ENCODE peak calls at places on chromosomes 11 and 22, in four cellular contexts. Q is K562, R is A549, U is HepG2. K is an unnamed sample.

GRCh38 chr11:120739780-120740179 is 228.2 kb downstream of the GRIK4 start:
- DNase-seq in Q (no peak), R (no peak), U (no peak), K (no peak)

GRCh38 chr11:28566643-28567042 is 458.5 kb downstream of the METTL15 start:
- DNase-seq in Q (peak; percentile 23), R (peak; percentile 97), U (no peak), K (peak; percentile 75)

GRCh38 chr11:68447015-68447801 is 13.3 kb upstream of the PPP6R3 start:
- DNase-seq in Q (peak; percentile 82), R (peak; percentile 75), U (peak; percentile 59), K (peak; percentile 94)

GRCh38 chr11:73245461-73245860 is 26.7 kb upstream of the P2RY6 start:
- DNase-seq in Q (no peak), R (no peak), U (no peak), K (no peak)

GRCh38 chr11:89608234-89608966 is 101.7 kb upstream of the TRIM77 start:
- DNase-seq in Q (no peak), R (no peak), U (no peak), K (no peak)

GRCh38 chr11:131694526-131695424 is 324.4 kb downstream of the NTM start:
- DNase-seq in Q (peak; percentile 75), R (peak; percentile 59), U (peak; percentile 52), K (peak; percentile 91)

GRCh38 chr22:40323681-40324083 is 22.6 kb upstream of the ADSL start:
- DNase-seq in Q (no peak), R (no peak), U (no peak), K (no peak)

GRCh38 chr22:19998232-19998951 is 18.2 kb downstream of the ARVCF start:
- DNase-seq in Q (no peak), R (no peak), U (no peak), K (no peak)

GRCh38 chr11:62923634-62924411 is 2.7 kb upstream of the CHRM1 start:
- DNase-seq in Q (no peak), R (no peak), U (no peak), K (peak; percentile 49)

GRCh38 chr11:17764446-17765218 is 30.1 kb downstream of the KCNC1 start:
- DNase-seq in Q (no peak), R (no peak), U (no peak), K (peak; percentile 20)

GRCh38 chr11:93567406-93567819 is 24.2 kb upstream of the SMCO4 start:
- DNase-seq in Q (no peak), R (no peak), U (no peak), K (no peak)

GRCh38 chr11:57476883-57477506 is 16.7 kb downstream of the RTN4RL2 start:
- DNase-seq in Q (no peak), R (peak; percentile 56), U (no peak), K (peak; percentile 73)

GRCh38 chr11:3615998-3616397 is 25.8 kb downstream of the ART5 start:
- DNase-seq in Q (no peak), R (no peak), U (no peak), K (no peak)
- TF ChIP-seq JUNB in Q (no peak), R (no peak), U (no peak), K (no peak)

DNA sequence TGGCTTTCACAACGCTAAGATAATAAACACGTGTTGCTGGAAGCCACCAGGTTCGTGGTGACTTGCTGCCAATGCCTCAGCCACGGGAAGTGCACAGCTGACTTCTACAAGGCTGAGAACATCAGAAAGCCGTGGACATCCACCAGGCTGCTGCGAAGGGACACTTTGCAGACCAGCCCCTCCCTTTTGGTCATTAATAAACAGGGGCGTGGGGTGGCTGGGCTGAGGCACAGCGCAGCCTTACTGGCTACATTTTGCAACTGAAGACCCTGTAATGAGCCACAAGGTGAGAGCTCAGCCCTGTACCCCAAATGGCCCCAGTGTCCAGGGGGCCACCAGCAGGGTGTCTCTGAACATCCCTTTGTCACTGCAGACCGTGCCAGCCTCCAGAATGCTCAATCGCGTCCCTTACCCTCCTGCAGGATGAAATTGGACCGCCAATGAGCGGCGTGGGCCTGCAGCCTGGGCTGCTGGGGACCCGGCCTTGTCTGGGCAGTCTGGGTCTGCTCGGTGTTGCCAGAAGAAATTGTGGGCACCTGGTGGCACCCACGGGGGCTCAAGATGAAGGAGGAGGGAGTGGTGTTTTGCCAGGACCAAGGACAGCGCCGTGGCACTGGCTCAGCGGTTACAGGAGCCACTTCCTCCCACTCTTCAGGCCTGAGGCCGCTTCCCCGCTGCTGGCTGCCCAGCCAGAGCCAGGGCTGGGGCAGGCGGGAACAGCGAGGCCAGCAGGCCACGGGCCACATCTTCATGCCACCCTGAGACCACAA is 181.9 kb downstream of the CTTN start:
- DNase-seq in Q (no peak), R (no peak), U (no peak), K (no peak)
- TF ChIP-seq REST in Q (peak; percentile 87), R (peak; percentile 79), U (peak; percentile 59), K (peak; percentile 81)

GRCh38 chr11:64223001-64223651 is 2.9 kb downstream of the TRPT1 start:
- DNase-seq in Q (no peak), R (no peak), U (no peak), K (no peak)
- TF ChIP-seq JUNB in Q (no peak), R (no peak), U (no peak), K (no peak)

GRCh38 chr11:31810779-31811647 is at the start of gene PAX6:
- DNase-seq in Q (peak; percentile 87), R (peak; percentile 66), U (peak; percentile 51), K (peak; percentile 89)
- TF ChIP-seq REST in Q (no peak), R (no peak), U (no peak), K (no peak)

DNA sequence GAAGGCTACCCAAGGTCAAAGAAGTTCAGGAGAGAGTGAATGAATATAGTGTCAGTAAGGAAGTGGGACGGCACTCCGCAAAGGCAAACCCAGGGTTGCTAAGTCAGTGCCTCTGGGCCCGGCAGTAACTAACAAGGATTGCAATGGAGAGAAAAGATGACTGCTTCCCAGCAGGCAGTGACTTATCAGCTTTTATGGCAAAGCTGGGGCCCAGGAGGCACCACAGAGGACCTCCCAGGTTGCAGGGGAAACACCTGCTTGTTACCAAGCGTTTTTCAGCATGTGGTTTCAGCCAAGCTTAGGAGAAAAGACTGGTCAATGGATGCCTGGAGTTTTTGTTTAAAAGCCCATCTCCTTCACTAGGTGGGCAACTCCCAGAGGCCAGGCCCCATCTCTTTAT is 11.3 kb downstream of the CACNG2 start:
- DNase-seq in Q (no peak), R (no peak), U (no peak), K (no peak)
- TF ChIP-seq JUNB in Q (no peak), R (no peak), U (no peak), K (no peak)

GRCh38 chr22:26922804-26923203 is 265.4 kb downstream of the MIAT start:
- DNase-seq in Q (peak; percentile 2), R (no peak), U (no peak), K (peak; percentile 83)

GRCh38 chr22:26921726-26922125 is 264.3 kb downstream of the MIAT start:
- DNase-seq in Q (no peak), R (no peak), U (no peak), K (no peak)

GRCh38 chr22:26927841-26928240 is 270.5 kb downstream of the MIAT start:
- DNase-seq in Q (no peak), R (no peak), U (no peak), K (no peak)

GRCh38 chr22:26918236-26918635 is 260.8 kb downstream of the MIAT start:
- DNase-seq in Q (no peak), R (peak; percentile 19), U (no peak), K (no peak)

DNA sequence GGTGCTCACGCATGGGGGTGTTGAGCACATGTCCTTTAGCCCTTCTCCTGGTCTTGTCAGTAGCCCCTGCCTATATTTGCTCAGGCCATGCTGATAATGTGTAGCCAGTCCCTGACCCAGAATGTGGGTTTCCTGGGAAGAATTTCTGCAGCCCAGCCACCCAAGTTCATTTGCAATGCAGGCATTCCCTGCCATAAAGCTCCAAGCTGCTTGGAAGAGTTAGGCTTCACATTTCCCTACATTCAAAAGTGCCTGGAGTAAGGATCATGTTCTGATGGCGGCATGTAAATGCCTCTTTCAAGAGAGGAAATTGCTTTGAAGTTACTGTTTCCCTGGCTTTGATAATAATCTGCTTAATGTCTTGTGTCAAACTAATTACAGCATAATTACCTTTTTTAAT is 266.1 kb downstream of the MIAT start:
- DNase-seq in Q (no peak), R (no peak), U (no peak), K (peak; percentile 68)
- TF ChIP-seq REST in Q (no peak), R (no peak), U (no peak), K (no peak)

K was measured in GM23338.